ENCODE peak calls at places on chromosomes 16 and 17, in five cellular contexts. One of them, this sample, is unnamed.

GRCh38 chr17:31156326-31156725 is 61.5 kb downstream of the NF1 start:
- DNase-seq in type B pancreatic cell: no peak
- DNase-seq in prostate gland: no peak
- DNase-seq in fibroblast of villous mesenchyme: peak; percentile 54
- DNase-seq in heart left ventricle: no peak
- DNase-seq in this sample: no peak

GRCh38 chr17:73960469-73960868 is 243.0 kb upstream of the RPL38 start:
- DNase-seq in type B pancreatic cell: no peak
- DNase-seq in prostate gland: no peak
- DNase-seq in fibroblast of villous mesenchyme: no peak
- DNase-seq in heart left ventricle: no peak
- DNase-seq in this sample: no peak

GRCh38 chr16:85055503-85056210 is 28.1 kb downstream of the KIAA0513 start:
- DNase-seq in type B pancreatic cell: no peak
- DNase-seq in prostate gland: peak; percentile 47
- DNase-seq in fibroblast of villous mesenchyme: peak; percentile 87
- DNase-seq in heart left ventricle: no peak
- DNase-seq in this sample: peak; percentile 67

GRCh38 chr17:65062168-65062915 is 5.8 kb upstream of the GNA13 start:
- DNase-seq in type B pancreatic cell: no peak
- DNase-seq in prostate gland: no peak
- DNase-seq in fibroblast of villous mesenchyme: no peak
- DNase-seq in heart left ventricle: no peak
- DNase-seq in this sample: no peak

GRCh38 chr16:85923153-85924021 is 24.4 kb downstream of the IRF8 start:
- DNase-seq in type B pancreatic cell: no peak
- DNase-seq in prostate gland: no peak
- DNase-seq in fibroblast of villous mesenchyme: peak; percentile 75
- DNase-seq in heart left ventricle: no peak
- DNase-seq in this sample: no peak

GRCh38 chr17:3401786-3402185 is 3.6 kb upstream of the OR1E1 start:
- DNase-seq in type B pancreatic cell: no peak
- DNase-seq in prostate gland: no peak
- DNase-seq in fibroblast of villous mesenchyme: no peak
- DNase-seq in heart left ventricle: no peak
- DNase-seq in this sample: no peak

GRCh38 chr16:50683689-50684374 is 2.7 kb upstream of the SNX20 start:
- DNase-seq in type B pancreatic cell: no peak
- DNase-seq in prostate gland: no peak
- DNase-seq in fibroblast of villous mesenchyme: no peak
- DNase-seq in heart left ventricle: no peak
- DNase-seq in this sample: peak; percentile 79

GRCh38 chr17:77555741-77556291 is 402.7 kb upstream of the TNRC6C start:
- DNase-seq in type B pancreatic cell: no peak
- DNase-seq in prostate gland: no peak
- DNase-seq in fibroblast of villous mesenchyme: no peak
- DNase-seq in heart left ventricle: peak; percentile 55
- DNase-seq in this sample: no peak

GRCh38 chr16:9363520-9363919 is 272.1 kb downstream of the HAPSTR1 start:
- DNase-seq in type B pancreatic cell: no peak
- DNase-seq in prostate gland: no peak
- DNase-seq in fibroblast of villous mesenchyme: no peak
- DNase-seq in heart left ventricle: no peak
- DNase-seq in this sample: no peak

GRCh38 chr16:9364721-9365693 is 273.6 kb downstream of the HAPSTR1 start:
- DNase-seq in type B pancreatic cell: no peak
- DNase-seq in prostate gland: peak; percentile 96
- DNase-seq in fibroblast of villous mesenchyme: no peak
- DNase-seq in heart left ventricle: peak; percentile 89
- DNase-seq in this sample: no peak

GRCh38 chr16:9360075-9360474 is 268.6 kb downstream of the HAPSTR1 start:
- DNase-seq in type B pancreatic cell: no peak
- DNase-seq in prostate gland: no peak
- DNase-seq in fibroblast of villous mesenchyme: no peak
- DNase-seq in heart left ventricle: no peak
- DNase-seq in this sample: no peak

GRCh38 chr16:9357829-9358228 is 266.4 kb downstream of the HAPSTR1 start:
- DNase-seq in type B pancreatic cell: no peak
- DNase-seq in prostate gland: no peak
- DNase-seq in fibroblast of villous mesenchyme: no peak
- DNase-seq in heart left ventricle: no peak
- DNase-seq in this sample: no peak

DNA sequence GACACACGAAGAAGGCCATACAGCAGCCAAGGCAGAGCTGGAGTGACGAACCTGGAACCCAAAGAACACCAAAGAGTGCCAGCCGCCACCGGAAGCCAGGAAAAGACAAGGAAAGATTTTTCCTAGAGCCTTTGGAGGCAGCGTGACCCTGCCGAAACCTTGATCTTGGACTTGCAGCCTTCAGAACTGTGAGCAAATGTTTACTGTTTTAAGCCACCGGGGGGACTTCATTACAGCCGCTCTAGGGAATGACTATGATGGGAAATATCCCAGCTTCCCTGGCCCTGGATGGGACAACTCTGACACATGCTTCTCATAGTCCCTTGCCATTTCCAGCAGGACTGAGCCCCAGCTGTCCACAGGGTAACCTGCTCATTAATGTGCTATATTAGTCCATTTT is 270.6 kb downstream of the HAPSTR1 start:
- DNase-seq in type B pancreatic cell: no peak
- DNase-seq in prostate gland: no peak
- DNase-seq in fibroblast of villous mesenchyme: no peak
- DNase-seq in heart left ventricle: no peak
- DNase-seq in this sample: no peak
- TF ChIP-seq CTCF in type B pancreatic cell: no peak
- TF ChIP-seq CTCF in prostate gland: no peak
- TF ChIP-seq CTCF in fibroblast of villous mesenchyme: no peak
- TF ChIP-seq CTCF in heart left ventricle: no peak
- TF ChIP-seq CTCF in this sample: no peak

DNA sequence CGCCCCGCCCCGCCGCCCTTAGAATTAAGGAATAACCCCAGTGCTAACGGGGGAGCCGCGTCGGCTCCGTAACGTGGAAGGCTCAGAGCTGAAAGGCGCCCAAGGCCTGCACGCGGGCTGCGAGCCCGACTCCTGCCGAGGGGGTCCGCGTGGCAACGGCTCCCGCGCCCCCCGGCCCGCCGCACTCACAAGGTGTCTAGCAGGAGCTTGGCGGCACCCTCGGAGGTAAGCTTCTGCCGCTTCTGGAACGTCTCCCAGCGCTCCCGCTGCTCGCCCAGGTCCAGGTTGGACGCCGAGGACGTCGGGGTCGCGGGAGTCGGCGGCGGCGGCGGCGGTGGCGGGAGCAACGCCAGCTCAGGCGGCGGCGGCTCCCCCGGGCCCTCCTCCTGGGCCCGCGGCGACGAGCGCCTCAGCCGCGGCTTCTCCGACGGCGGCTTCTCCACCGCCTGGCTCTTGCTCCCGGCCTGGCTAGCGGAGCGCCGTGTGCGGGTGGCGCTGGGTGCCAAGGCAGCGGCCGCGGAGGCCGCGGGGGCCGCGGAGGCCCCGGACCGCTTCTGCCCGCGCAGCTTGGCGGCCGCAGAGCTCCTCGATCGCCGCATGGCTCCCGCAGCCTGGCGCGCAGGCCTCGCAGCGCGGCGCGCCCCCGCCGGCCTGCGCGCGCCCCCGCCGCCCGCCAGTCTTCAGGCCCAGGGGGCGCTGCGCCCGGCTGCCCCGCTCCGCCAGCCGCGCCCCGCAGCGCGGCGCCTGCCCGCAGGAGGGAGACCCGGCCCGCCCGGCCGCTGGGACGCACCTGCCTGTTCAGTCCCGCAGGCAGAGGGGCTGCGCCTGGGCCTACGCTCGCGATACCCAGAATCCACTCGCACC is at the start of gene CENPV:
- DNase-seq in type B pancreatic cell: peak; percentile 79
- DNase-seq in prostate gland: peak; percentile 20
- DNase-seq in fibroblast of villous mesenchyme: peak; percentile 40
- DNase-seq in heart left ventricle: peak; percentile 36
- DNase-seq in this sample: peak; percentile 93
- TF ChIP-seq CTCF in type B pancreatic cell: peak; percentile 24
- TF ChIP-seq CTCF in prostate gland: no peak
- TF ChIP-seq CTCF in fibroblast of villous mesenchyme: no peak
- TF ChIP-seq CTCF in heart left ventricle: peak; percentile 13
- TF ChIP-seq CTCF in this sample: peak; percentile 50

GRCh38 chr17:82153745-82154375 is 55.8 kb upstream of the FASN start:
- DNase-seq in type B pancreatic cell: peak; percentile 86
- DNase-seq in prostate gland: peak; percentile 83
- DNase-seq in fibroblast of villous mesenchyme: peak; percentile 72
- DNase-seq in heart left ventricle: peak; percentile 83
- DNase-seq in this sample: peak; percentile 93
- TF ChIP-seq CTCF in type B pancreatic cell: peak; percentile 96
- TF ChIP-seq CTCF in prostate gland: peak; percentile 95
- TF ChIP-seq CTCF in fibroblast of villous mesenchyme: peak; percentile 92
- TF ChIP-seq CTCF in heart left ventricle: peak; percentile 88
- TF ChIP-seq CTCF in this sample: peak; percentile 83

GRCh38 chr17:17774009-17774881 is 62.5 kb downstream of the SREBF1 start:
- DNase-seq in type B pancreatic cell: no peak
- DNase-seq in prostate gland: peak; percentile 92
- DNase-seq in fibroblast of villous mesenchyme: no peak
- DNase-seq in heart left ventricle: peak; percentile 57
- DNase-seq in this sample: no peak
- TF ChIP-seq CTCF in type B pancreatic cell: no peak
- TF ChIP-seq CTCF in prostate gland: peak; percentile 51
- TF ChIP-seq CTCF in fibroblast of villous mesenchyme: peak; percentile 35
- TF ChIP-seq CTCF in heart left ventricle: peak; percentile 33
- TF ChIP-seq CTCF in this sample: no peak

GRCh38 chr17:72387487-72387886 is 266.7 kb downstream of the SOX9 start:
- DNase-seq in type B pancreatic cell: no peak
- DNase-seq in prostate gland: no peak
- DNase-seq in fibroblast of villous mesenchyme: peak; percentile 96
- DNase-seq in heart left ventricle: no peak
- DNase-seq in this sample: no peak
- TF ChIP-seq CTCF in type B pancreatic cell: no peak
- TF ChIP-seq CTCF in prostate gland: no peak
- TF ChIP-seq CTCF in fibroblast of villous mesenchyme: no peak
- TF ChIP-seq CTCF in heart left ventricle: no peak
- TF ChIP-seq CTCF in this sample: no peak

GRCh38 chr16:78102122-78102660 is 2.7 kb downstream of the WWOX start:
- DNase-seq in type B pancreatic cell: no peak
- DNase-seq in prostate gland: no peak
- DNase-seq in fibroblast of villous mesenchyme: no peak
- DNase-seq in heart left ventricle: no peak
- DNase-seq in this sample: no peak

GRCh38 chr16:78098544-78099371 is 696 bp upstream of the WWOX start:
- DNase-seq in type B pancreatic cell: no peak
- DNase-seq in prostate gland: no peak
- DNase-seq in fibroblast of villous mesenchyme: no peak
- DNase-seq in heart left ventricle: no peak
- DNase-seq in this sample: no peak

GRCh38 chr16:78098087-78098486 is 1.4 kb upstream of the WWOX start:
- DNase-seq in type B pancreatic cell: no peak
- DNase-seq in prostate gland: no peak
- DNase-seq in fibroblast of villous mesenchyme: no peak
- DNase-seq in heart left ventricle: no peak
- DNase-seq in this sample: no peak

GRCh38 chr16:78099372-78100161 is at the start of gene WWOX:
- DNase-seq in type B pancreatic cell: peak; percentile 98
- DNase-seq in prostate gland: peak; percentile 97
- DNase-seq in fibroblast of villous mesenchyme: peak; percentile 99
- DNase-seq in heart left ventricle: peak; percentile 97
- DNase-seq in this sample: peak; percentile 90

GRCh38 chr16:78100162-78100467 is 661 bp downstream of the WWOX start:
- DNase-seq in type B pancreatic cell: no peak
- DNase-seq in prostate gland: no peak
- DNase-seq in fibroblast of villous mesenchyme: no peak
- DNase-seq in heart left ventricle: no peak
- DNase-seq in this sample: no peak
- TF ChIP-seq CTCF in type B pancreatic cell: no peak
- TF ChIP-seq CTCF in prostate gland: no peak
- TF ChIP-seq CTCF in fibroblast of villous mesenchyme: no peak
- TF ChIP-seq CTCF in heart left ventricle: no peak
- TF ChIP-seq CTCF in this sample: no peak

GRCh38 chr17:79196913-79197312 is 122.3 kb downstream of the ENGASE start:
- DNase-seq in type B pancreatic cell: no peak
- DNase-seq in prostate gland: no peak
- DNase-seq in fibroblast of villous mesenchyme: no peak
- DNase-seq in heart left ventricle: no peak
- DNase-seq in this sample: no peak
- TF ChIP-seq CTCF in type B pancreatic cell: no peak
- TF ChIP-seq CTCF in prostate gland: no peak
- TF ChIP-seq CTCF in fibroblast of villous mesenchyme: no peak
- TF ChIP-seq CTCF in heart left ventricle: no peak
- TF ChIP-seq CTCF in this sample: no peak

DNA sequence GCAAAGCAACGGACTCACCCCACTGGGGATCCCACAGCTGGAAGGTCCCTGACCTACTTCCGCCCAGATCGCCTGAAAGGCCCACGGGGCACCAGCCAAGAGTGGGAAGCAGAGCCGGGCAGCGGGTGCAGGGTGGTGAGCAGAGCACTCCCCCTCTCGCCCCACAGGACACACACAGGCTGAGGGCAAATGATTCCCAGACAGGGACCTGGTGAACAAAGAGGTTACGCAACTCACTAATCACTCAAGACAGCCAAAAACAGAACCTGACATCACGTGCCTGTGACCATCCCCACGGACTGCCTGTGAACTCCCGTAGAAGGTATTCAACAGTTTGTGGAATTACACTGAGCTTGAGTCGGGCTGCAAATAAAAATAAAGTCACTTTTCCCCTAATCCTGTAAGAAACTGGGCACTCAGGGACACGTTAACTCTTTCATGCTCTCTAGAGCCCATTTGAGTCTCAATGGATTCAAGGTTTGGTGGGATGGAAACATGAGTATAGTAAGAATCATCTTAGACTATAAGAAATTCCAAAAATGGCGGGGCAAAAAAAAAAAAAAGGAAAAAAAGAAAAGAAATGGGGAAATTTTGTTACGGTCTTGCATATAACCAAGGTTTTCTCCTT is 396.1 kb downstream of the SOX9 start:
- DNase-seq in type B pancreatic cell: no peak
- DNase-seq in prostate gland: peak; percentile 22
- DNase-seq in fibroblast of villous mesenchyme: peak; percentile 34
- DNase-seq in heart left ventricle: peak; percentile 62
- DNase-seq in this sample: no peak
- TF ChIP-seq CTCF in type B pancreatic cell: no peak
- TF ChIP-seq CTCF in prostate gland: no peak
- TF ChIP-seq CTCF in fibroblast of villous mesenchyme: no peak
- TF ChIP-seq CTCF in heart left ventricle: no peak
- TF ChIP-seq CTCF in this sample: no peak

DNA sequence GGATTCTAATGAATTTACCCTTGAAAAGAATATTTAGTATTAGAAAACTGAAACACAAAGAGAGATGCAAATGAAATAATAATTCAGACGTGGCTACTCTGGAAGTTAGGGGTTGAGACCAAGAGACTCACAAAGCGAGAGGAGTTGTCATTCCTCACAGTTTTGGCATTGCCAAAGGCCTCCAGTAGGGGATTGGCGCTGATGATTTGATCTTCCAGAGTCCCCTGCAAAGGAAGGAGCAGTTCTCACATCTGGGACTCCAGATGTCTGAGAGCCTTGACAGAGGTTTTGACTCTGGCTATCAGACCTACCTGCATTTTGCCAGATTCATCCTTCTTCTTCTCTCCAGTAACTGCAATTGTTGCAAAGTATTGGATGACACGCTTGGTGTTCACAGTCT is 6.6 kb downstream of the MYH8 start:
- DNase-seq in type B pancreatic cell: no peak
- DNase-seq in prostate gland: no peak
- DNase-seq in fibroblast of villous mesenchyme: no peak
- DNase-seq in heart left ventricle: no peak
- DNase-seq in this sample: no peak
- TF ChIP-seq CTCF in type B pancreatic cell: peak; percentile 24
- TF ChIP-seq CTCF in prostate gland: no peak
- TF ChIP-seq CTCF in fibroblast of villous mesenchyme: no peak
- TF ChIP-seq CTCF in heart left ventricle: no peak
- TF ChIP-seq CTCF in this sample: no peak

This sample was measured in GM20000.